ENCODE peak calls at places on chromosomes 4 and X, in ten cellular contexts. I is dorsolateral prefrontal cortex, H is cardiac muscle cell, N is K562, M is body of pancreas, D is fibroblast of lung, S is neural crest cell, Q is tibial artery, A is heart left ventricle, T is astrocyte. J is an unnamed sample.

GRCh38 chrX:21487832-21488231 is 113.6 kb downstream of the CNKSR2 start:
- DNase-seq in I (no peak), H (peak; percentile 56), N (no peak), M (no peak), D (no peak), S (no peak), Q (no peak), A (no peak), T (peak; percentile 13), J (no peak)

GRCh38 chr4:78659665-78660064 is 108.1 kb downstream of the ANXA3 start:
- DNase-seq in I (no peak), H (no peak), N (no peak), M (no peak), D (no peak), S (no peak), Q (no peak), A (no peak), T (no peak), J (no peak)

GRCh38 chrX:134633832-134634231 is 24.4 kb downstream of the PLAC1 start:
- DNase-seq in I (no peak), H (no peak), N (no peak), M (no peak), D (no peak), S (no peak), Q (no peak), A (no peak), T (no peak), J (no peak)

GRCh38 chr4:142427456-142427855 is 418.6 kb downstream of the INPP4B start:
- DNase-seq in I (no peak), H (no peak), N (no peak), M (no peak), D (no peak), S (no peak), Q (no peak), A (no peak), T (no peak), J (no peak)

GRCh38 chr4:145299380-145300076 is 119.1 kb upstream of the OTUD4 start:
- DNase-seq in I (peak; percentile 51), H (no peak), N (no peak), M (no peak), D (peak; percentile 11), S (no peak), Q (no peak), A (no peak), T (peak; percentile 92), J (no peak)

GRCh38 chrX:144293229-144293628 is 409.4 kb downstream of the UBE2NL start:
- DNase-seq in I (no peak), H (no peak), N (no peak), M (no peak), D (no peak), S (no peak), Q (no peak), A (no peak), T (no peak), J (no peak)

GRCh38 chr4:172411180-172411579 is 598.0 kb downstream of the GALNTL6 start:
- DNase-seq in I (no peak), H (no peak), N (no peak), M (no peak), D (no peak), S (no peak), Q (no peak), A (no peak), T (no peak), J (no peak)

GRCh38 chr4:7352486-7352885 is 82.2 kb downstream of the PSAPL1 start:
- DNase-seq in I (no peak), H (no peak), N (no peak), M (no peak), D (no peak), S (no peak), Q (no peak), A (no peak), T (no peak), J (no peak)

GRCh38 chrX:1323315-1323714 is 13.3 kb upstream of the IL3RA start:
- DNase-seq in I (no peak), H (peak; percentile 49), N (peak; percentile 33), M (peak; percentile 24), D (no peak), S (peak; percentile 47), Q (no peak), A (peak; percentile 42), T (no peak), J (no peak)

GRCh38 chrX:150897371-150898319 is 823 bp downstream of the CD99L2 start:
- DNase-seq in I (peak; percentile 27), H (no peak), N (no peak), M (peak; percentile 45), D (peak; percentile 31), S (no peak), Q (peak; percentile 22), A (no peak), T (peak; percentile 6), J (peak; percentile 17)

GRCh38 chrX:116732214-116732613 is 269.4 kb upstream of the CT83 start:
- DNase-seq in I (no peak), H (no peak), N (no peak), M (no peak), D (no peak), S (no peak), Q (no peak), A (no peak), T (no peak), J (no peak)

GRCh38 chr4:93791570-93792195 is 36.9 kb upstream of the ATOH1 start:
- DNase-seq in I (peak; percentile 56), H (peak; percentile 84), N (peak; percentile 60), M (peak; percentile 71), D (peak; percentile 62), S (peak; percentile 52), Q (peak; percentile 42), A (no peak), T (peak; percentile 7), J (peak; percentile 42)

GRCh38 chrX:150934453-150934852 is 36.0 kb upstream of the CD99L2 start:
- DNase-seq in I (no peak), H (no peak), N (no peak), M (no peak), D (peak; percentile 8), S (no peak), Q (no peak), A (no peak), T (peak; percentile 67), J (no peak)

GRCh38 chrX:101729986-101730385 is 70.3 kb upstream of the ARMCX2 start:
- DNase-seq in I (no peak), H (no peak), N (no peak), M (no peak), D (no peak), S (no peak), Q (no peak), A (no peak), T (no peak), J (no peak)

GRCh38 chr4:118716304-118716703 is 31.1 kb downstream of the METTL14 start:
- DNase-seq in I (no peak), H (no peak), N (no peak), M (no peak), D (no peak), S (no peak), Q (no peak), A (no peak), T (no peak), J (no peak)

GRCh38 chr4:107261241-107261874 is 225.2 kb upstream of the DKK2 start:
- DNase-seq in I (no peak), H (no peak), N (no peak), M (no peak), D (no peak), S (no peak), Q (no peak), A (no peak), T (peak; percentile 55), J (no peak)

GRCh38 chrX:139862208-139862607 is 70.6 kb downstream of the ATP11C start:
- DNase-seq in I (no peak), H (no peak), N (no peak), M (no peak), D (no peak), S (no peak), Q (no peak), A (no peak), T (no peak), J (no peak)

GRCh38 chrX:38260231-38260630 is 39.6 kb upstream of the SRPX start:
- DNase-seq in I (no peak), H (peak; percentile 7), N (peak; percentile 6), M (peak; percentile 16), D (peak; percentile 31), S (no peak), Q (no peak), A (no peak), T (no peak), J (no peak)

GRCh38 chr4:41757521-41758156 is 9.1 kb upstream of the PHOX2B start:
- DNase-seq in I (no peak), H (no peak), N (no peak), M (no peak), D (no peak), S (no peak), Q (no peak), A (no peak), T (no peak), J (no peak)
- TF ChIP-seq CTCF in I (no peak), H (no peak), N (no peak), M (no peak), D (no peak), S (no peak), Q (no peak), A (no peak), T (no peak), J (no peak)

DNA sequence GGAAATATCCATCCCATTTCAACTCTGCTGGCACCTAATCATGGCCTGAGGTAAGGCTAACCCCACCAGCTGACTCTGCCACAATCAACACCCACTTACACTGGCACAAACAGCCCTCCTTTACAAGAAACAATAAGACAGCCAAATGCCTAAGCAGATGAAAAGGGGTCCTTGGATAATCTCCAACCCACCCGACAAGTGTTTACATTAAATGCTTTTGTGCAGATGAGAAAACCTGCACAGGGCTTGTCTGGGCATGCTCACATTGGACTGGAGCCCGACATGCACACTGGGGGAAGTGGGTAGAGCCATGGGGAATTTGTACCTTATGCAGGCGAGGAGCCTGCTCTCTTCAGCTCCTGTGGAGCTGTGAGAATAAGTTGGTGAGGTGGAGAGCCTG is 138.9 kb upstream of the ITM2A start:
- DNase-seq in I (no peak), H (no peak), N (no peak), M (no peak), D (no peak), S (no peak), Q (no peak), A (no peak), T (no peak), J (no peak)
- TF ChIP-seq CTCF in I (no peak), H (no peak), N (no peak), M (no peak), D (no peak), S (no peak), Q (no peak), A (no peak), T (no peak), J (no peak)

GRCh38 chrX:6095469-6095868 is 133.2 kb downstream of the NLGN4X start:
- DNase-seq in I (no peak), H (no peak), N (no peak), M (no peak), D (no peak), S (no peak), Q (no peak), A (no peak), T (no peak), J (no peak)
- TF ChIP-seq CTCF in I (no peak), H (no peak), N (peak; percentile 9), M (no peak), D (no peak), S (peak; percentile 51), Q (no peak), A (no peak), T (no peak), J (peak; percentile 37)

DNA sequence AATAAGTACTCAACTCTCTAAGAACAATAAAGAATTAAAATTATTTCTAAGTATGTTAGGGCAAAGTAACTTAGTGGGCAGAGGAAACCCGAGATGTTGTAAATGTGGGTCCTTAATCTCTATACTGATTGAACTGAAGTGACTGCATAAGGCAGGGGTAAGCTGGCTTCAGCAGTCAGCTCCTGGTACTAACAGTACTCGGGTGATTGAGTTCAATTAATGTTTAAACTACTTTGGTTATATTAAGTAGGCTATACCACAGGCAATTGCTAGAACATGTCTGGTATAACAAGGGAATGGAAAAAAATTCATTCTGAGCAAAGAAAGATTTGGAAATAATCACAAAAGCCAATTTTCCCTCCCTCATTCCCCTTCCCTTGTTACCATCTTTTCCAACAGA is 90.7 kb downstream of the LNX1 start:
- DNase-seq in I (no peak), H (no peak), N (no peak), M (no peak), D (no peak), S (no peak), Q (no peak), A (no peak), T (no peak), J (no peak)
- TF ChIP-seq CTCF in I (no peak), H (no peak), N (no peak), M (no peak), D (no peak), S (no peak), Q (no peak), A (no peak), T (no peak), J (no peak)

J was measured in progenitor cell of endocrine pancreas.